ENCODE peak calls at places on chromosome 7, in eight cellular contexts. Y is A549, Q is body of pancreas, S is heart right ventricle, G is PC-3, E is testis, Z is IMR-90, O is left ventricle myocardium inferior. H is an unnamed sample.

GRCh38 chr7:134891262-134892001 is 94.9 kb upstream of the AGBL3 start:
- DNase-seq in Y (peak), Q (peak), S (peak), G (peak), E (peak), Z (peak), O (peak), H (peak)

GRCh38 chr7:127486654-127487053 is 94.1 kb upstream of the ZNF800 start:
- DNase-seq in Y (no peak), Q (no peak), S (no peak), G (peak), E (no peak), Z (peak), O (no peak), H (no peak)

GRCh38 chr7:137878333-137878961 is 31.7 kb upstream of the DGKI start:
- DNase-seq in Y (no peak), Q (peak), S (peak), G (no peak), E (peak), Z (peak), O (peak), H (peak)

GRCh38 chr7:40701836-40702551 is 567.2 kb downstream of the SUGCT start:
- DNase-seq in Y (no peak), Q (no peak), S (no peak), G (no peak), E (no peak), Z (no peak), O (no peak), H (no peak)

GRCh38 chr7:50356212-50356944 is 51.9 kb downstream of the IKZF1 start:
- DNase-seq in Y (no peak), Q (no peak), S (peak), G (no peak), E (no peak), Z (no peak), O (peak), H (peak)

GRCh38 chr7:25476863-25477262 is 248.6 kb upstream of the NPVF start:
- DNase-seq in Y (no peak), Q (no peak), S (no peak), G (no peak), E (no peak), Z (no peak), O (no peak), H (no peak)

GRCh38 chr7:52500796-52501195 is 534.6 kb upstream of the POM121L12 start:
- DNase-seq in Y (no peak), Q (no peak), S (no peak), G (peak), E (no peak), Z (no peak), O (no peak), H (no peak)

GRCh38 chr7:74575083-74575803 is 82.3 kb upstream of the GTF2I start:
- DNase-seq in Y (peak), Q (no peak), S (no peak), G (peak), E (no peak), Z (peak), O (no peak), H (peak)

GRCh38 chr7:44311561-44312495 is 13.6 kb downstream of the CAMK2B start:
- DNase-seq in Y (no peak), Q (no peak), S (no peak), G (no peak), E (peak), Z (no peak), O (no peak), H (peak)

GRCh38 chr7:152395115-152395514 is 40.7 kb downstream of the KMT2C start:
- DNase-seq in Y (peak), Q (no peak), S (no peak), G (no peak), E (no peak), Z (peak), O (no peak), H (no peak)

GRCh38 chr7:101678713-101679112 is 49.6 kb upstream of the MYL10 start:
- DNase-seq in Y (no peak), Q (no peak), S (no peak), G (peak), E (no peak), Z (peak), O (no peak), H (no peak)

GRCh38 chr7:45601094-45601493 is 26.9 kb downstream of the ADCY1 start:
- DNase-seq in Y (no peak), Q (peak), S (no peak), G (no peak), E (no peak), Z (no peak), O (no peak), H (no peak)

GRCh38 chr7:73429218-73429617 is 4.4 kb upstream of the FZD9 start:
- DNase-seq in Y (no peak), Q (no peak), S (no peak), G (no peak), E (no peak), Z (peak), O (no peak), H (no peak)

GRCh38 chr7:108200326-108200725 is 70.2 kb upstream of the LAMB4 start:
- DNase-seq in Y (no peak), Q (no peak), S (no peak), G (peak), E (no peak), Z (peak), O (no peak), H (no peak)

GRCh38 chr7:18590259-18590658 is 94.7 kb downstream of the HDAC9 start:
- DNase-seq in Y (no peak), Q (no peak), S (no peak), G (no peak), E (no peak), Z (no peak), O (no peak), H (no peak)

GRCh38 chr7:362416-363096 is 72.6 kb downstream of the FOXL3 start:
- DNase-seq in Y (no peak), Q (no peak), S (no peak), G (peak), E (peak), Z (peak), O (peak), H (no peak)

DNA sequence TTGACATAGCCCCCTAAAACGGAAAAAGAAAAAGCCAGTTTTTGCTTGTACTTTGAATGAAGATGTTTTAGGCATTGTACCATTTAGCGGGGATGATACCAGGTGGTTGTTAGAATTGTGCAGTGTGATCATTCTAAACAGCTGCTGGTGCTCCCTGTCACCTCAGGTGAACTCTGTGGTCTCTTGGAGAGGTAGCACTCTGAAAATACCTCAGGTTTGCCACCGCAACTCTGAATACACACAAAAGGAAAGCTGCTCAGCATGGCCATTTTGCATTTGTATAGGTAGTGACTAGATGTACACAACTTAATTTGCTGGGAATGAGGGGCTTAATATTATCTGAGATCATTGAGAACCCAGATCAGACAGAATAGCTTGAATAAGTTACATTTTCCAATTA is 52.6 kb downstream of the PLEKHA8 start:
- DNase-seq in Y (no peak), Q (no peak), S (no peak), G (no peak), E (no peak), Z (no peak), O (no peak), H (no peak)
- H3K27ac ChIP-seq in Y (no peak), Q (no peak), S (no peak), G (no peak), E (no peak), Z (no peak), O (no peak), H (no peak)

DNA sequence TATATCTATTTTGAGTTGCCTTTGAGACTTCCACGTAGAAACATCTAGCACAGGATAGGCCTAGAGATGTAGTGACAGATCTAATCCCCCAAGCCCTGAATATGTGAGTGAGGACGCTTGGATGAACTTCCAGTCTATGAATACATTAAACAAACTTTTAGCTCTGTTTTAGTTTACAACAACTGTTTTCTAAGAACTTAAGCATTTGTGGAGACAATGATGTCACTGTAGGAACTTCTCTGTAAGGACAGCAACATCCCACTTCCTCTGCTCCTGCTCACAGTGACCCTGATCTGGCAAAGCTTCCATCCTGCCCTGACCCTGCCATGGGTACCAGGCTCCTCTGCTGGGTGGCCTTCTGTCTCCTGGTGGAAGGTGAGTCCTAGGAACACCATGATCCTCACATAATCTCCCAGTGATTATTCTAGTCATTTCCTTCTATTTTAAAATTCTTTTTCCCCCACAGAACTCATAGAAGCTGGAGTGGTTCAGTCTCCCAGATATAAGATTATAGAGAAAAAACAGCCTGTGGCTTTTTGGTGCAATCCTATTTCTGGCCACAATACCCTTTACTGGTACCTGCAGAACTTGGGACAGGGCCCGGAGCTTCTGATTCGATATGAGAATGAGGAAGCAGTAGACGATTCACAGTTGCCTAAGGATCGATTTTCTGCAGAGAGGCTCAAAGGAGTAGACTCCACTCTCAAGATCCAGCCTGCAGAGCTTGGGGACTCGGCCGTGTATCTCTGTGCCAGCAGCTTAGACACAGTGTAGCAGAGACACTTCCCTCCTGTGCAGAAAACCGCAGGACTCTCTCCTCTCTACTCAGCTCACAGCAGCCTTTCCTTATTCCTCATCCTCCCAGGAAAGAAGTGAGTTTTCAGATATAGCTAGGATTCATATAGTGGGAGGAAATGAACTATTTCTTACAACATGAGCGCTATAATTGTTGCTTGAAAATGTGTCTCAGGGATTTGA is 194.4 kb upstream of the PRSS1 start:
- DNase-seq in Y (no peak), Q (no peak), S (no peak), G (no peak), E (peak), Z (peak), O (no peak), H (no peak)
- H3K4me3 ChIP-seq in Y (no peak), Q (no peak), S (no peak), G (no peak), E (no peak), Z (no peak), O (no peak), H (no peak)

DNA sequence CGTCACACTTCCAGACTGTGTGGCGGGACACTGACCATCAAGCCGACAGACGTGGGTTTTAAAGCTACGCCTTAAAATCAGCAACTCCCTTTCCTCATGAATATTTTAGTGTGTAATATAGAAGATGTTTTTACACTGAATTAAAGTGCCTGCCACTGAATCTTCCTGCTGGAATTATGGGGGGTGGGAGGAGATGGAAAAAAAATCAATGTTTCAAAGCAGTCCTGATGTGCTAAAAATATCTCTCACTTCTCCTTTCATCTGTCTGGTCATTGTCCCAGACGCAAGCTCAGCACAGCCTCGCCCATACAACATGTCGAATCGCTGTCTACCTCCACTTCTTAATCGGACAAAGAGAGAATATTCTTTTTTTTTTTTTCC is 165.1 kb upstream of the KLF14 start:
- DNase-seq in Y (no peak), Q (no peak), S (no peak), G (peak), E (no peak), Z (no peak), O (no peak), H (no peak)
- H3K27ac ChIP-seq in Y (peak), Q (peak), S (peak), G (peak), E (peak), Z (peak), O (peak), H (peak)

GRCh38 chr7:71733108-71733870 is 601.3 kb downstream of the GALNT17 start:
- DNase-seq in Y (peak), Q (peak), S (peak), G (peak), E (peak), Z (peak), O (peak), H (peak)
- H3K4me3 ChIP-seq in Y (no peak), Q (no peak), S (no peak), G (no peak), E (peak), Z (no peak), O (peak), H (no peak)

DNA sequence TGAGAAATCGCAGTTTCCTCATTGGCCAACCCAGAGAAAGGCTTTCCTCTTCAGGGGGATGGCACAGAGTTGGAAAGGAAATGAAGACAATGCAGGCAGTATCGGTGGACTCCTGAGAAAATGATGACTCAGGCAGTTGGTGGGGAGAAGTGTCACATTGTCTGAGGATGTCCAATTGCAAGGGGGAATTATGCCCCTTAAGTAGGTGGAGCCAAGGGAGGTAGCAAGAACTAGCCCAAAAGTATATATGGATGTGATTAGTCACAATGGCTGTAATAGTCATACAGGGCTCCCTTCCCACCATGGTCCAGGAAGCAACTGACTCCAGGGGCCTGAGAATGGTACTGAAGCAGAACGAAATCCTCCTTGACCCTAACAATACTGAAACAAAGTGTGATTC is 58.3 kb upstream of the EGFR start:
- DNase-seq in Y (peak), Q (no peak), S (no peak), G (peak), E (no peak), Z (peak), O (no peak), H (no peak)
- H3K27ac ChIP-seq in Y (no peak), Q (no peak), S (no peak), G (peak), E (no peak), Z (no peak), O (no peak), H (no peak)

DNA sequence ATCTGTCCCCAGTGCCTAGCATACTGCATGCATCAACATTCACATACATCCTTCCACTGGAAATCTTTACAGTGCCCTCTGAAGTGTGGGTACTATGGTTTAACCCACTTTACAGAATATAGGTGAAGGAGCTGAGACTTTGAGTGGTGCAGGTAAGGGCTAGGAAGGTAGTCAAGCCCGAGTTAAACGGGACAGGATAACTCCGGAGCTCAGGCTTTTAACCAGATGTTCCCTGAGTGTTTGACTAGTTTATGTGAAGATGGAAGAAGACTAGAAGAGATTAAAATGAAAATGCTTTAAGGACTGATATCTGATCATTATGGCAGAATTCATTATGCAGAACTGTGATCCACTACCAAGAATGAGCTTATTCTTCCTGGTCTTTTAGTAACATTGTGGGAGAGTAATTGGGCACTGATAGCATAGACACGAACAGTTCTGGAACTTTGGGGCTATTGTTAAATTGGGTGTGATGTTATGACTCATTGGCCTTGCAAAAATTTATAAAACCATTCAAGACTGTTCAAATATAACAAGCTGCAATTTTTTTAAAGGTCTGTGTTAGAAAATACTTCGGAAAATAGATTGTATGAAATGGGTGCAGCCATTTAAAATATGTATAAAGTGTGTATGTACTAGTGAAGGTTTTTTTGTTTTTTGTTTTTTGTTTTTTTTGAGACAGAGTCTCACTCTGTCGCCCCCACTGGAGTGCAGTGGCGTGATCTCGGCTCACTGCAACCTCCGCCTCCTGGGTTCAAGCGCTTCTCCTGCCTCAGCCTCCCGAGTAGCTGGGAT is 4.4 kb downstream of the CUL1 start:
- DNase-seq in Y (no peak), Q (no peak), S (no peak), G (no peak), E (no peak), Z (no peak), O (no peak), H (no peak)
- H3K4me3 ChIP-seq in Y (no peak), Q (no peak), S (no peak), G (no peak), E (no peak), Z (no peak), O (no peak), H (no peak)

DNA sequence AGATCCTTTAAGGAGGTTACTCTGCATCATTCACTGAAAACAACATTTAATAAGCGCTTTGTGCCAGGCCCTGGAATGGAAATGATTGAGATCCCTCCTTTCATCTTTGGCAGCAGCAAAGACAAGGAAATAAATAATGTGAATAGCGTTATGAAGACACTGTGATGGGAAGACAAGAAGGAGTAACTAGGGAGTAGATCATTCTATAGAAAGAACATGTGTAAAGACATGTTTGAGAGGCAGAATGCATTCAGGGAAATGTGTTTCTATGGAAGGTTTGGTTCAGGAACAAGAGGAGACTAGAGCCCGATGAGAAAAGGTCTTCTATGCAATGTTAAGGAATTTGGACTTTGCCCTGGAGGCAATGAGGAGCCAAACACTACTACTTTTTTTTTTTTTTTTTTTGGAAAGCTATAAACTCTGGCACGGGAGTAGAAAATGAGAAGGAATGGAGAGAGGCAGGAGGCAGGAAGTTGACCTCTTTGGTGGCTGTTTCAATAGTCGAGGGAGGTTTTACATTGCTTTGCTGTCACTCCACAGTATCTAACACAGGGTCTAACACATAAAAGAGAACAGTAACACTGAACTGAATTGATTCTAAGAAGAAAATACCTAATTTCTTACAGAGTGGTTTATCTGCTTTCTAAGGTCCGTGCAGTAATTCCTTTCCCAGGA is 44.9 kb downstream of the SMURF1 start:
- DNase-seq in Y (peak), Q (no peak), S (no peak), G (peak), E (no peak), Z (no peak), O (no peak), H (no peak)
- H3K27ac ChIP-seq in Y (peak), Q (peak), S (peak), G (no peak), E (peak), Z (no peak), O (peak), H (no peak)